ENCODE peak calls at places on chromosomes 2 and 18, in eight cellular contexts. P, K, U, N, Q, V, M and A are unnamed samples. For H3K9me3, the result is how much of the 10 kb centered on the place peaks cover.

GRCh38 chr18:55663891-55664290 is 75.9 kb upstream of the TCF4 start:
- DNase-seq in K (no peak), Q (no peak), P (no peak), V (no peak), N (no peak), U (no peak), M (no peak), A (no peak)

GRCh38 chr2:6556755-6557154 is 309.0 kb downstream of the CMPK2 start:
- DNase-seq in V (no peak), Q (no peak), K (peak), N (no peak), U (peak), M (no peak), P (no peak), A (no peak)

GRCh38 chr18:66575263-66575662 is 28.6 kb downstream of the CDH19 start:
- DNase-seq in P (no peak), Q (no peak), K (no peak), N (no peak), M (no peak), V (no peak), U (no peak), A (no peak)

GRCh38 chr2:224909885-224910517 is 132.3 kb downstream of the DOCK10 start:
- DNase-seq in M (peak), N (peak), Q (peak), P (no peak), V (peak), K (no peak), U (no peak), A (peak)

GRCh38 chr2:30664761-30665358 is 142.4 kb downstream of the CAPN13 start:
- DNase-seq in U (no peak), P (no peak), V (peak), Q (peak), K (peak), M (no peak), N (peak), A (peak)

GRCh38 chr18:58796205-58796604 is 68.5 kb upstream of the ZNF532 start:
- DNase-seq in U (no peak), K (no peak), N (no peak), P (no peak), Q (no peak), V (no peak), M (no peak), A (no peak)

GRCh38 chr2:216287251-216287650 is 85.0 kb downstream of the MARCHF4 start:
- DNase-seq in K (no peak), V (no peak), N (no peak), M (no peak), Q (no peak), P (no peak), U (no peak), A (no peak)

GRCh38 chr2:155368934-155369333 is 670.4 kb downstream of the KCNJ3 start:
- DNase-seq in M (no peak), P (no peak), K (peak), Q (no peak), V (no peak), U (no peak), N (no peak), A (no peak)

GRCh38 chr2:46666044-46666662 is 186.8 kb downstream of the TMEM247 start:
- DNase-seq in K (no peak), U (no peak), V (peak), M (peak), Q (no peak), N (no peak), P (no peak), A (peak)

GRCh38 chr2:108594982-108595464 is 60.8 kb downstream of the LIMS1 start:
- DNase-seq in N (no peak), Q (no peak), M (no peak), V (no peak), U (peak), K (peak), P (no peak), A (no peak)

GRCh38 chr2:240340361-240340761 is 95.1 kb upstream of the GPC1 start:
- DNase-seq in U (no peak), N (no peak), V (no peak), M (no peak), P (no peak), K (no peak), Q (peak), A (no peak)

GRCh38 chr2:147577323-147578014 is 267.4 kb upstream of the ACVR2A start:
- DNase-seq in N (no peak), M (no peak), P (no peak), U (no peak), V (no peak), K (no peak), Q (no peak), A (no peak)

GRCh38 chr18:10139783-10140410 is 226.1 kb downstream of the VAPA start:
- DNase-seq in K (peak), U (no peak), P (no peak), N (peak), Q (no peak), M (no peak), V (no peak), A (no peak)

GRCh38 chr2:59604143-59604542 is 949.3 kb downstream of the BCL11A start:
- DNase-seq in M (no peak), U (no peak), V (no peak), P (no peak), Q (no peak), K (no peak), N (no peak), A (no peak)
- H3K9me3 ChIP-seq in M (under half), U (under half), V (under half), P (under half), Q (under half), K (under half), N (under half), A (under half)

DNA sequence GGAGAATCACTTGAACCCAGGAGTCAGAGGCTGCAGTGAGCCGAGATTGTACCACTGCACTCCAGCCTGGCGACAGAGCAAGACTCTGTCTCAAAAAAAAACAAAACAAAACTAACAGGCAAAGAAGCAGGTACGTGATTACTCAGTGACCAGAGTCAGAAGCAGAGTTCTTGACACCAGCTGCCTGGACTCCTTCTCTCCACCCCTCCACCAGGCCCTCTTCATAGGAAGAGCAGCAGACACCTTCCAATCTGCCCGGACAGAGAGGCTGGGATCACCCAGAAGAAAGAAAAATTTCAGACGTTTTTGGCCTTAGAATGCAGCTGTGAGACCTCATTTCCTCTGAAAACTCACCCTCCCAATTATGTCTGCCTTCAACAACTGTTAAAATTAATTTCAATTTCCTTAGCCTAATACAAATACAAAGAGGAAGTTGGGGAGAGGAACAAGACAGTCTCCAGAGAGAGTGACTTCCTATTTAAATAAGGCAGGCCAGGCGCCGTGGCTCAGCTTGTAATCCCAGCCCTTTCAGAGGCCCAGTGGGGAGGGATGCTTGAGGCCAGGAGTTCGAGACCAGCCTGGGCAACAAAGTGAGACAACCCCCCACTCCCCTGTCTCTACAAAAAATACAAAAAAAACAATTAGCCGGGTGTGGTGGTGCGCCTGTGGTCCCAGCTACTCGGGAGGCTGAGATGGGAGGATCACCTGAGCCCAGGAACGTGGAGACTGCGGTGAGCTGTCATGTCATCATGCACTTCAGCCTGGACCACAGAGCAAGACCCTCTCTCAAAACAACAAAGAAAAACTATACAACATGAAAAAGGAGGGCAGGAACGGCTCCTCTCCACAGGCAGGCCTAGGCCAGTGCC is 1.6 kb downstream of the SLC66A2 start:
- DNase-seq in Q (peak), M (peak), U (no peak), P (no peak), N (no peak), K (no peak), V (peak), A (no peak)
- H3K4me3 ChIP-seq in Q (peak), M (peak), U (peak), P (peak), N (no peak), K (peak), V (no peak), A (peak)

GRCh38 chr2:67581751-67582150 is 184.6 kb downstream of the ETAA1 start:
- DNase-seq in K (peak), Q (no peak), V (no peak), P (no peak), M (no peak), U (no peak), N (no peak), A (no peak)
- H3K9me3 ChIP-seq in K (under half), Q (under half), V (under half), P (under half), M (under half), U (under half), N (half or more), A (under half)

DNA sequence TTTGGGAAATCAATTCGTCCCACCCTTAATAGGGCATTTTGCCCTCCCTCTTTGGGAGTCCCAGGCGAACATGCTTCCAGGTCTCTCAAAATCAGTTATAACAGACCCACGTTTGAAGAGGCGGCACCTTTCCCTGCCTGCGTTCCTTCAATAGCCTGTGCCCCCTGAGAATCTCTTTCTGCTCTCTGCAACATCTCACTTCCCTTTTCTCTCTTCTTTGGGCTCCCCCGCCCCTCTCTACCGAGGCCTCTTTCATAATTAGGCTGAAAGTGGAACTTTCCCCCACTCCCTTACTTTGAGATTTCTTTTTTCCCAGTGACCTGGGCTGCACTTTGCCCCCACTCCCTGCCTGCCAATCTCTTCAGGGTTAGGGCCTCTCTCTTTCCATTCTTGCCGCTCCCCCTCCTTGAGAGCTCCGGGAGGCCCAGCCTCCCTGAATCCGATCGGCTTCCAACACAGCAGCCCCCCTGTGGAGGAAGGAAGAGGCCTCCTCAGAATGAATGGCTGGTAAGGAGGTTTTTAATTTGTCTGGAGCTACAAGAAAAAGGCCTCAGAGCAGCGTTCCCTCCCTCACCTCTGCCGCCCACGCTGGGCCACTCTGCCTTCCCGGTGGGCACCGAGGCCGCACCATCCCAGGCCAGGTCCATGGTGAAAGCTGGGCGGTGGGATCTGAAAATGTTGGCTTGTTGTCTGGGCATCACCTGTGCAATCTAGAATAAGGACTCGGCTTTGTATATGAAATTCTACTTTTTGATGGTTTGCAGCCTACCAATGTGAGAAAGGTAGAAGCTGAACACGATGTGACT is 162.6 kb upstream of the SIX3 start:
- DNase-seq in Q (no peak), N (no peak), K (no peak), P (no peak), U (no peak), V (no peak), M (no peak), A (no peak)
- H3K4me3 ChIP-seq in Q (no peak), N (no peak), K (no peak), P (no peak), U (no peak), V (no peak), M (no peak), A (no peak)

GRCh38 chr2:56784046-56784445 is 600.3 kb downstream of the CCDC85A start:
- DNase-seq in N (no peak), K (peak), Q (no peak), M (no peak), V (no peak), U (no peak), P (no peak), A (no peak)
- H3K9me3 ChIP-seq in N (under half), K (under half), Q (under half), M (under half), V (under half), U (under half), P (under half), A (under half)

GRCh38 chr2:69689969-69690368 is 46.4 kb upstream of the AAK1 start:
- DNase-seq in Q (no peak), U (no peak), K (no peak), N (no peak), P (no peak), M (no peak), V (no peak), A (no peak)
- H3K4me3 ChIP-seq in Q (no peak), U (no peak), K (no peak), N (no peak), P (no peak), M (no peak), V (no peak), A (no peak)

GRCh38 chr18:79736846-79737245 is 57.2 kb downstream of the CTDP1 start:
- DNase-seq in P (no peak), V (peak), U (no peak), N (no peak), M (no peak), Q (no peak), K (no peak), A (no peak)
- H3K9me3 ChIP-seq in P (under half), V (under half), U (under half), N (under half), M (under half), Q (under half), K (under half), A (under half)

GRCh38 chr2:54557601-54558187 is 101.6 kb downstream of the SPTBN1 start:
- DNase-seq in P (peak), N (peak), K (peak), Q (peak), M (no peak), V (peak), U (no peak), A (peak)

GRCh38 chr2:54558188-54558975 is 102.3 kb downstream of the SPTBN1 start:
- DNase-seq in N (peak), U (no peak), M (peak), V (peak), K (peak), P (peak), Q (peak), A (peak)

GRCh38 chr2:54557211-54557600 is 101.1 kb downstream of the SPTBN1 start:
- DNase-seq in M (no peak), N (no peak), V (no peak), K (no peak), Q (no peak), P (no peak), U (no peak), A (no peak)

GRCh38 chr2:54555318-54555837 is 99.3 kb downstream of the SPTBN1 start:
- DNase-seq in N (no peak), U (no peak), V (no peak), M (no peak), K (no peak), Q (no peak), P (no peak), A (no peak)

GRCh38 chr2:54556659-54557121 is 100.6 kb downstream of the SPTBN1 start:
- DNase-seq in K (no peak), N (no peak), U (no peak), M (no peak), P (no peak), V (no peak), Q (no peak), A (no peak)
- H3K4me3 ChIP-seq in K (peak), N (peak), U (no peak), M (no peak), P (no peak), V (no peak), Q (no peak), A (no peak)